ENCODE peak calls at places on chromosome 16, in five cellular contexts. F, C, T, K and D are unnamed samples. For H3K36me3 and H3K4me1, the result is how much of the 10 kb centered on the place peaks cover.

GRCh38 chr16:21214086-21214485 is 2.7 kb upstream of the ZP2 start:
- DNase-seq in F (no peak), C (no peak), T (no peak), K (no peak), D (no peak)

GRCh38 chr16:85641776-85642176 is 28.7 kb downstream of the GSE1 start:
- DNase-seq in F (no peak), C (peak), T (no peak), K (no peak), D (no peak)

GRCh38 chr16:64278196-64278595 is 843.7 kb downstream of the CDH11 start:
- DNase-seq in F (no peak), C (no peak), T (peak), K (no peak), D (no peak)

GRCh38 chr16:19166500-19166899 is 1.5 kb upstream of the SYT17 start:
- DNase-seq in F (no peak), C (no peak), T (no peak), K (no peak), D (no peak)

GRCh38 chr16:85363427-85363826 is 249.7 kb upstream of the GSE1 start:
- DNase-seq in F (no peak), C (no peak), T (no peak), K (no peak), D (no peak)

GRCh38 chr16:50202926-50203624 is 50.0 kb downstream of the TENT4B start:
- DNase-seq in F (peak), C (no peak), T (peak), K (no peak), D (no peak)

GRCh38 chr16:50303041-50303604 is 36.8 kb downstream of the ADCY7 start:
- DNase-seq in F (no peak), C (peak), T (peak), K (no peak), D (no peak)

GRCh38 chr16:50744911-50745310 is 3.0 kb downstream of the CYLD start:
- DNase-seq in F (no peak), C (no peak), T (no peak), K (no peak), D (no peak)

GRCh38 chr16:2034695-2035430 is 8.2 kb downstream of the NHERF2 start:
- DNase-seq in F (no peak), C (no peak), T (no peak), K (no peak), D (no peak)

GRCh38 chr16:82655720-82656500 is 29.1 kb downstream of the CDH13 start:
- DNase-seq in F (no peak), C (no peak), T (peak), K (no peak), D (no peak)

GRCh38 chr16:381788-382717 is at the start of gene PGAP6:
- DNase-seq in F (peak), C (peak), T (peak), K (no peak), D (peak)

GRCh38 chr16:9050102-9050830 is 41.2 kb upstream of the HAPSTR1 start:
- DNase-seq in F (no peak), C (no peak), T (no peak), K (no peak), D (peak)

GRCh38 chr16:20851601-20852000 is 45.3 kb downstream of the REXO5 start:
- DNase-seq in F (peak), C (no peak), T (peak), K (peak), D (no peak)

GRCh38 chr16:50718761-50719400 is 23.0 kb upstream of the CYLD start:
- DNase-seq in F (no peak), C (no peak), T (no peak), K (no peak), D (no peak)

GRCh38 chr16:87278191-87279093 is 38.8 kb downstream of the C16orf95 start:
- DNase-seq in F (peak), C (peak), T (peak), K (peak), D (peak)

GRCh38 chr16:10126686-10127085 is 55.5 kb downstream of the GRIN2A start:
- DNase-seq in F (no peak), C (no peak), T (no peak), K (no peak), D (no peak)

GRCh38 chr16:85753559-85753958 is 2.7 kb upstream of the C16orf74 start:
- DNase-seq in F (no peak), C (no peak), T (no peak), K (no peak), D (no peak)

GRCh38 chr16:31000671-31001382 is 9.6 kb downstream of the STX1B start:
- DNase-seq in F (no peak), C (no peak), T (no peak), K (no peak), D (no peak)

GRCh38 chr16:67394271-67395104 is 1.2 kb upstream of the TPPP3 start:
- DNase-seq in F (no peak), C (peak), T (no peak), K (no peak), D (no peak)

GRCh38 chr16:2026461-2027023 is at the start of gene NHERF2:
- DNase-seq in F (no peak), C (peak), T (no peak), K (no peak), D (peak)

GRCh38 chr16:7351572-7351971 is 18.9 kb downstream of the RBFOX1 start:
- DNase-seq in F (no peak), C (no peak), T (no peak), K (no peak), D (no peak)

GRCh38 chr16:66605177-66605999 is 884 bp downstream of the CMTM3 start:
- DNase-seq in F (peak), C (peak), T (peak), K (no peak), D (peak)

GRCh38 chr16:35186045-35186759 is 1726.8 kb downstream of the TP53TG3F start:
- DNase-seq in F (no peak), C (no peak), T (no peak), K (no peak), D (no peak)

GRCh38 chr16:53541326-53541725 is 38.3 kb upstream of the AKTIP start:
- DNase-seq in F (no peak), C (no peak), T (no peak), K (no peak), D (no peak)

GRCh38 chr16:31072540-31073072 is 1.4 kb downstream of the ZNF668 start:
- DNase-seq in F (no peak), C (no peak), T (peak), K (no peak), D (peak)

GRCh38 chr16:35447010-35447558 is 1987.7 kb downstream of the TP53TG3F start:
- DNase-seq in F (no peak), C (no peak), T (no peak), K (no peak), D (no peak)

GRCh38 chr16:47143329-47143676 is 442 bp downstream of the NETO2 start:
- DNase-seq in F (no peak), C (peak), T (peak), K (no peak), D (no peak)

GRCh38 chr16:71961066-71962039 is 38.8 kb downstream of the PKD1L3 start:
- DNase-seq in F (peak), C (peak), T (peak), K (peak), D (peak)

GRCh38 chr16:65494609-65495008 is 372.7 kb upstream of the CDH11 start:
- DNase-seq in F (no peak), C (no peak), T (no peak), K (no peak), D (no peak)

GRCh38 chr16:82882982-82883863 is 256.5 kb downstream of the CDH13 start:
- DNase-seq in F (no peak), C (no peak), T (no peak), K (no peak), D (no peak)

GRCh38 chr16:23403547-23403946 is 49.4 kb downstream of the COG7 start:
- DNase-seq in F (no peak), C (no peak), T (peak), K (no peak), D (no peak)

GRCh38 chr16:80171199-80171598 is 369.6 kb upstream of the DYNLRB2 start:
- DNase-seq in F (no peak), C (no peak), T (no peak), K (no peak), D (no peak)

GRCh38 chr16:3454093-3454492 is 10.6 kb downstream of the NAA60 start:
- DNase-seq in F (no peak), C (no peak), T (no peak), K (no peak), D (no peak)

GRCh38 chr16:28562199-28562598 is 8.5 kb downstream of the SGF29 start:
- DNase-seq in F (no peak), C (no peak), T (no peak), K (no peak), D (no peak)

GRCh38 chr16:76035689-76036088 is 241.5 kb upstream of the CNTNAP4 start:
- DNase-seq in F (no peak), C (no peak), T (no peak), K (no peak), D (no peak)

GRCh38 chr16:69855587-69855986 is 93.5 kb downstream of the WWP2 start:
- DNase-seq in F (no peak), C (no peak), T (no peak), K (no peak), D (no peak)

GRCh38 chr16:69861276-69862030 is 89.7 kb upstream of the CLEC18A start:
- DNase-seq in F (peak), C (no peak), T (peak), K (peak), D (no peak)

GRCh38 chr16:69858196-69859104 is 92.7 kb upstream of the CLEC18A start:
- DNase-seq in F (no peak), C (no peak), T (no peak), K (no peak), D (peak)

GRCh38 chr16:69860233-69861231 is 90.6 kb upstream of the CLEC18A start:
- DNase-seq in F (no peak), C (no peak), T (no peak), K (no peak), D (no peak)

GRCh38 chr16:69859105-69859969 is 91.8 kb upstream of the CLEC18A start:
- DNase-seq in F (peak), C (peak), T (no peak), K (no peak), D (peak)
- TF ChIP-seq CTCF in F (peak), C (no peak), T (no peak), K (peak), D (peak)

DNA sequence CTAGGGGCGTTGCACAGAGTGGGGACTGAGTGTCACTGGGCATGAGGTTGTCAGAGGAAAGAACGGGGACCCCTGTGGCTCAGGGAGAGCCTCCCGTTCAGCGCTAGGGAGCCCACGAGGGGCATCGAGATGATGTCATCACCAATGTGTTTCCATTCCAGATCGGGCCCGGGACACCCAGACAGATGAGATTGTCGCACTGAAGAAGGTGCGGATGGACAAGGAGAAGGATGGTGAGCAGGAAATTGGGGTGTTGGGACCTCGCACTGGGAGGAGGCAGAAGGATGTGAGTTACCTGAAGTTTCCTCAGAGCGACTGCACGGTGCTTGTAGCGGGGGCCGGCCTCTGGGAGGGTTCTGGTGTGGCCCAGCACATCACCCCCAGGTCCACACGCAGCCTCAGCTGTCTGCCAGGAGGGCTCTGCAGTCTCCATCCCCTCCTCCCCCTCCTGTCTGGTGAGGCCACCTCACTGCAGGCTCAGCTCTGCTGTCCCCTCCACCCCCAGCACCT is 4.0 kb downstream of the CDK10 start:
- DNase-seq in F (no peak), C (no peak), T (no peak), K (no peak), D (no peak)
- H3K36me3 ChIP-seq in F (half or more), C (under half), T (under half), K (under half), D (half or more)

GRCh38 chr16:4700997-4701743 is 7.8 kb downstream of the NUDT16L1 start:
- DNase-seq in F (no peak), C (no peak), T (no peak), K (no peak), D (no peak)
- H3K4me1 ChIP-seq in F (under half), C (under half), T (under half), K (under half), D (under half)

GRCh38 chr16:89157778-89158177 is 13.8 kb upstream of the CDH15 start:
- DNase-seq in F (no peak), C (no peak), T (no peak), K (no peak), D (no peak)

GRCh38 chr16:89156740-89157645 is 14.6 kb upstream of the CDH15 start:
- DNase-seq in F (no peak), C (no peak), T (no peak), K (no peak), D (no peak)

GRCh38 chr16:89154390-89155183 is 17.0 kb upstream of the CDH15 start:
- DNase-seq in F (no peak), C (no peak), T (no peak), K (no peak), D (no peak)

GRCh38 chr16:89155184-89155679 is 16.3 kb upstream of the CDH15 start:
- DNase-seq in F (peak), C (no peak), T (peak), K (peak), D (no peak)

DNA sequence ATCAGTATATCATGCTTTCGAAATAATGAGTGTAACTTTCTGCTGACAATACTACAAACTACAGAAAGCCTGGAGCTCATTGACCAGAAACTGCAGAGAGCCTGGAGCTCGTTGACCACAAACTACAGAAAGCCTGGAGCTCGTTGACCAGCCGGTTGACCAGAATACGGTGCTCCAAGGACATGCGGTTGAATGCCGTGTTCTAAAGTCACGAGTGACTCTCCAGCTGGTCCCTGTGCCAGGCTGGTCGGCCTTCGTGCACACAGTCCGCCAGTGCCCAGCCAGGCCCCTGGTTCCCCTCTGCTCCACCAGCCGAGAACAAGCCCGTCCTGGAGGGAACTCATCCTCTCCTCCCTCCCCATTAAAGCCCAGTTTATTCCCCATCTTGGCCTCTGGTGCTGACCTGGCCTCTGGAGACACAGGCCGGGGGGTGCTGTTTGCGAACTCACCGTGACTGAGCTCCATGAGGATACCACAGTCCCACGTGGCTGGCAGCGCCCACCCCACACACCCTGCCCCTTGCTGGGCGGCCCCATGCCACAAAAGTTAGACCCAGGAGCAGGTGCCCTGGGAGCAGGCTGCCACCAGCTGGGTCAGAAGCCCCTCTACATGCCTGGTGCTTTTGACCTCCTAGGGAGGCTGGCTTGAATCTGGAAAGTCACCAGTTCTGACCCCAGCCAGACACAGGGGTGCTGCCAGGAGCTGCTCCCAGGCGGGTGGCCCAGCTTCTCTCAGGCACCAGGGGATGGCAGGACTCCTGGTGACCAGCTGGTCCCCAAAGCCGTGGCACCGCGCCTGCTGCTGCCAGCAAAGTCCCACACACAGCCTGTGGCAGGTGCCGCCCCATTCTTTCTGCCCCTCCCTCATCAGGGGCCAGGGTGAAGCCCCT is 15.5 kb upstream of the CDH15 start:
- DNase-seq in F (no peak), C (no peak), T (no peak), K (no peak), D (no peak)
- TF ChIP-seq CTCF in F (no peak), C (no peak), T (no peak), K (no peak), D (no peak)

GRCh38 chr16:24825696-24826095 is 20.1 kb upstream of the SLC5A11 start:
- DNase-seq in F (no peak), C (no peak), T (no peak), K (no peak), D (no peak)
- H3K36me3 ChIP-seq in F (half or more), C (under half), T (under half), K (half or more), D (half or more)